ENCODE peak calls at places on chromosomes 4 and X, in five cellular contexts. G is fibroblast of lung, V is neural progenitor cell, K is osteoblast, F is IMR-90. D is an unnamed sample.

GRCh38 chrX:21132686-21133393 is 241.4 kb upstream of the CNKSR2 start:
- DNase-seq in G (no peak), V (no peak), K (no peak), F (no peak), D (no peak)

GRCh38 chrX:36575670-36576069 is 432.5 kb upstream of the FAM47C start:
- DNase-seq in G (no peak), V (no peak), K (no peak), F (no peak), D (no peak)

GRCh38 chr4:7214359-7214758 is 22.0 kb downstream of the SORCS2 start:
- DNase-seq in G (peak; percentile 70), V (no peak), K (no peak), F (no peak), D (no peak)

GRCh38 chr4:153555730-153556440 is 89.7 kb downstream of the TMEM131L start:
- DNase-seq in G (peak; percentile 87), V (no peak), K (peak; percentile 73), F (peak; percentile 84), D (peak; percentile 73)

GRCh38 chr4:47519239-47519883 is 34.3 kb downstream of the ATP10D start:
- DNase-seq in G (peak; percentile 68), V (no peak), K (no peak), F (no peak), D (no peak)

GRCh38 chr4:148204892-148205291 is 237.3 kb downstream of the NR3C2 start:
- DNase-seq in G (no peak), V (no peak), K (no peak), F (no peak), D (no peak)

GRCh38 chrX:11899091-11899490 is 141.1 kb downstream of the MSL3 start:
- DNase-seq in G (peak; percentile 75), V (no peak), K (no peak), F (no peak), D (no peak)

GRCh38 chrX:97429101-97429500 is 545.4 kb downstream of the RPA4 start:
- DNase-seq in G (no peak), V (no peak), K (no peak), F (no peak), D (no peak)

GRCh38 chr4:146453192-146453591 is 68.5 kb downstream of the SLC10A7 start:
- DNase-seq in G (no peak), V (no peak), K (no peak), F (no peak), D (no peak)

DNA sequence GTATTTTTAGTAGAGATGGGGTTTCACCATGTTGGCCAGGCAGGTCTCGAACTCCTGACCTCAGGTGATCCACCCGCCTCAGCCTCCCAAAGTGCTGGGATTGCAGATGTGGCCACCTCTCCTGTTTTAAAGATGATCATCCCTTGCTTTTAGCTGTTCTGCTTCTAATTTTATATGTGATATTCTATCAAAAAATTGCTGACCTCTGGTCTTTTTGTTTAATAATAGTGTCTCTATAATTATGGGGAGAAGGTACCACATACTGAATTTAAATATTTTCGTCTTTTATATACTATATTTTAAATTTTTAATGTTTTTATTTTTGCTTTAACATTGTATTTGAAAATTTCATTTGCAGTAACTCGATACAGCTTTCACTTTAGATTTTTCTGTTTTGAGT is 15.6 kb downstream of the USP9X start:
- DNase-seq in G (no peak), V (no peak), K (no peak), F (no peak), D (no peak)
- H4K20me1 ChIP-seq in G (peaks cover 6% of the 10 kb centered on the region), V (peaks cover 82% of the 10 kb centered on the region), K (peaks cover 90% of the 10 kb centered on the region), F (peaks cover 94% of the 10 kb centered on the region), D (peaks cover 98% of the 10 kb centered on the region)

DNA sequence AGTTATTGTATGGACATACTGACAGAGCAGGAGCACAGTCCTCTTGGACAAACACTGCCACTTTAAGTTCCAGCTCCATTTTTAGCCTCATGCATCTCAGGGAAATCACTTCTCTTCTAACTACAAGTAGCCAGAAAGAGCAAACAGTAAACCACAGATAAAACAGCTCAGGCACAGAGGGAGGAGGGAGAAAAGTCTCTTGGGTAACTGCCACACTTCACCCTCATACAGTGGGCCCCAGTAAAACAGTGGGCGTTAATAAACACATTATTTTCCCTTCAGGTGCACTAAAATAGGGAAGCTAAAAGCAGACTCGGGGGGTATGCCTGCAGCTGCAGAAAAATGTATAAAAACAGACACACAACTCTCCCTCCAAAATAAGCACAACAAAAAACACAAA is 21.6 kb downstream of the CD38 start:
- DNase-seq in G (no peak), V (no peak), K (no peak), F (no peak), D (no peak)
- H4K20me1 ChIP-seq in G (no peaks in the 10 kb centered on the region), V (no peaks in the 10 kb centered on the region), K (no peaks in the 10 kb centered on the region), F (no peaks in the 10 kb centered on the region), D (no peaks in the 10 kb centered on the region)

GRCh38 chr4:186669159-186669720 is 54.4 kb downstream of the FAT1 start:
- DNase-seq in G (peak; percentile 78), V (peak; percentile 41), K (peak; percentile 59), F (peak; percentile 81), D (peak; percentile 58)

GRCh38 chr4:186666750-186667149 is 56.9 kb downstream of the FAT1 start:
- DNase-seq in G (no peak), V (no peak), K (no peak), F (no peak), D (no peak)

GRCh38 chr4:186666252-186666651 is 57.4 kb downstream of the FAT1 start:
- DNase-seq in G (no peak), V (no peak), K (no peak), F (peak; percentile 26), D (no peak)

GRCh38 chr4:186669735-186670134 is 53.9 kb downstream of the FAT1 start:
- DNase-seq in G (peak; percentile 45), V (no peak), K (no peak), F (no peak), D (no peak)
- H4K20me1 ChIP-seq in G (no peaks in the 10 kb centered on the region), V (peaks cover 75% of the 10 kb centered on the region), K (peaks cover 17% of the 10 kb centered on the region), F (peaks cover 57% of the 10 kb centered on the region), D (peaks cover 33% of the 10 kb centered on the region)

DNA sequence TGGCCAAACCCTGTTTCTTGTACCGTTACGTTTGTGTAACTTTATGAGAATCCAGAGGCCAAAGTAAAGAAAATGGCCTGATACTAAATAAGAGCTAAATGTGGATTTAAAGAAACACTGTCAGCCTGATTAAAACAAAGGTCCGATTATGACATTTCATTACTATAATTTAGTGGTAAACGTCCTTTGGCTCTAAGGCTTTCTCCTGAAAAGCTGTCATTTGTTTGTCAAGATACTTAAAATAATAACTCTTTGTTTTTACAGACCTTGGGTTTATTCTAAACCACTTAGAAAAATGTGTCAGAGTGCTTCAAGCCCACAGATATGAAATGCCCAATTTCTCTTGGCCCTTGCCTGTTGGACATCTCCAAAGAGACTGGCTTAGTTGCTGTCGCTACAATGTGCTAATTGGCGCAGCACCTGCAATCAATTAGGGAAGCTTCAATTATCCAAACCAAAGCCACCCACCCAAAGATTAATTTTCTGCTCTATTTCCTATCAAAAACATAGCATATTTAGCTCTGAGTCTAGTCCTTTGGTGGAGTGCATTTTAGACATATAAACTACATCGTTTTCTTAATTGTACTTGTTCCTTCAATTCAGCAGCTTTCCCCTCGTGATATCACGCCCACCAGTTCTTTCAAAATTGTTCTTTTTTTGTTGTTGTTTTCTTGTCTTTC is 13.5 kb downstream of the SMIM20 start:
- DNase-seq in G (no peak), V (no peak), K (no peak), F (no peak), D (no peak)
- H4K20me1 ChIP-seq in G (no peaks in the 10 kb centered on the region), V (peaks cover 8% of the 10 kb centered on the region), K (no peaks in the 10 kb centered on the region), F (no peaks in the 10 kb centered on the region), D (no peaks in the 10 kb centered on the region)

GRCh38 chr4:139329665-139330200 is 27.5 kb upstream of the NDUFC1 start:
- DNase-seq in G (no peak), V (no peak), K (no peak), F (no peak), D (no peak)

GRCh38 chr4:139333046-139333445 is 30.8 kb upstream of the NDUFC1 start:
- DNase-seq in G (no peak), V (no peak), K (no peak), F (no peak), D (no peak)

GRCh38 chr4:139324620-139325019 is 22.3 kb upstream of the NDUFC1 start:
- DNase-seq in G (no peak), V (no peak), K (no peak), F (no peak), D (no peak)

GRCh38 chr4:139331185-139331584 is 28.9 kb upstream of the NDUFC1 start:
- DNase-seq in G (peak; percentile 52), V (no peak), K (no peak), F (no peak), D (no peak)

GRCh38 chr4:139330283-139330682 is 28.0 kb upstream of the NDUFC1 start:
- DNase-seq in G (no peak), V (no peak), K (no peak), F (no peak), D (no peak)
- H4K20me1 ChIP-seq in G (no peaks in the 10 kb centered on the region), V (peaks cover 38% of the 10 kb centered on the region), K (peaks cover 9% of the 10 kb centered on the region), F (peaks cover 44% of the 10 kb centered on the region), D (peaks cover 14% of the 10 kb centered on the region)

D was measured in hepatocyte.